ENCODE peak calls at places on chromosomes 7 and 10, in eight cellular contexts. X is HFFc6, G is Calu3, R is left lung, O is fibroblast of mammary gland, Z is IMR-90, M is fibroblast of the aortic adventitia, W is astrocyte. Q is an unnamed sample.

GRCh38 chr10:131792809-131793208 is 108.0 kb upstream of the PPP2R2D start:
- DNase-seq in X (no peak), G (no peak), R (no peak), O (no peak), Z (no peak), M (no peak), W (no peak), Q (no peak)

GRCh38 chr7:65892832-65893231 is 20.0 kb downstream of the VKORC1L1 start:
- DNase-seq in X (no peak), G (no peak), R (no peak), O (peak; percentile 11), Z (peak; percentile 36), M (peak; percentile 61), W (no peak), Q (no peak)

GRCh38 chr7:137469191-137469811 is 125.8 kb upstream of the PTN start:
- DNase-seq in X (no peak), G (no peak), R (no peak), O (no peak), Z (no peak), M (no peak), W (no peak), Q (no peak)

GRCh38 chr10:125868372-125868975 is 12.6 kb downstream of the DHX32 start:
- DNase-seq in X (peak; percentile 39), G (peak; percentile 18), R (no peak), O (peak; percentile 64), Z (peak; percentile 65), M (peak; percentile 73), W (peak; percentile 53), Q (no peak)

GRCh38 chr7:101588131-101588935 is 40.8 kb downstream of the MYL10 start:
- DNase-seq in X (no peak), G (no peak), R (no peak), O (no peak), Z (no peak), M (no peak), W (no peak), Q (no peak)

GRCh38 chr7:39758234-39758970 is 135.0 kb downstream of the RALA start:
- DNase-seq in X (no peak), G (peak; percentile 54), R (no peak), O (no peak), Z (no peak), M (peak; percentile 42), W (no peak), Q (no peak)

GRCh38 chr7:44538093-44538797 is 2.9 kb downstream of the NPC1L1 start:
- DNase-seq in X (no peak), G (no peak), R (no peak), O (no peak), Z (no peak), M (no peak), W (no peak), Q (no peak)

GRCh38 chr10:92839191-92840085 is 8.9 kb upstream of the EXOC6 start:
- DNase-seq in X (peak; percentile 44), G (peak; percentile 14), R (peak; percentile 88), O (peak; percentile 44), Z (peak; percentile 91), M (peak; percentile 87), W (peak; percentile 64), Q (no peak)

GRCh38 chr7:137127806-137128205 is 215.7 kb downstream of the PTN start:
- DNase-seq in X (no peak), G (no peak), R (no peak), O (no peak), Z (peak; percentile 17), M (no peak), W (no peak), Q (no peak)

GRCh38 chr10:43074409-43074808 is 2.5 kb upstream of the RET start:
- DNase-seq in X (no peak), G (no peak), R (peak; percentile 28), O (no peak), Z (no peak), M (no peak), W (no peak), Q (no peak)

GRCh38 chr10:102613286-102613685 is 31.0 kb upstream of the TRIM8 start:
- DNase-seq in X (no peak), G (no peak), R (no peak), O (no peak), Z (no peak), M (no peak), W (no peak), Q (no peak)

GRCh38 chr7:98119257-98119918 is 12.7 kb downstream of the LMTK2 start:
- DNase-seq in X (peak; percentile 61), G (peak; percentile 5), R (no peak), O (peak; percentile 64), Z (peak; percentile 79), M (peak; percentile 72), W (peak; percentile 78), Q (no peak)

GRCh38 chr10:45555789-45556188 is 116.8 kb downstream of the ZFAND4 start:
- DNase-seq in X (no peak), G (no peak), R (no peak), O (peak; percentile 22), Z (peak; percentile 18), M (peak; percentile 47), W (no peak), Q (no peak)

GRCh38 chr7:133742709-133743538 is 384.2 kb upstream of the LRGUK start:
- DNase-seq in X (peak; percentile 26), G (peak; percentile 30), R (no peak), O (peak; percentile 38), Z (peak; percentile 36), M (peak; percentile 60), W (no peak), Q (no peak)

GRCh38 chr10:100999742-101000601 is at the start of gene LZTS2:
- DNase-seq in X (peak; percentile 28), G (peak; percentile 41), R (no peak), O (no peak), Z (no peak), M (peak; percentile 26), W (no peak), Q (no peak)

GRCh38 chr7:13829231-13829630 is 160.2 kb downstream of the ETV1 start:
- DNase-seq in X (peak; percentile 28), G (no peak), R (no peak), O (peak; percentile 64), Z (peak; percentile 74), M (no peak), W (no peak), Q (no peak)

GRCh38 chr7:69599211-69599878 is 1.1 kb downstream of the AUTS2 start:
- DNase-seq in X (no peak), G (no peak), R (peak; percentile 77), O (no peak), Z (no peak), M (no peak), W (peak; percentile 8), Q (no peak)
- TF ChIP-seq CTCF in X (no peak), G (no peak), R (no peak), O (no peak), Z (no peak), M (no peak), W (no peak), Q (no peak)

DNA sequence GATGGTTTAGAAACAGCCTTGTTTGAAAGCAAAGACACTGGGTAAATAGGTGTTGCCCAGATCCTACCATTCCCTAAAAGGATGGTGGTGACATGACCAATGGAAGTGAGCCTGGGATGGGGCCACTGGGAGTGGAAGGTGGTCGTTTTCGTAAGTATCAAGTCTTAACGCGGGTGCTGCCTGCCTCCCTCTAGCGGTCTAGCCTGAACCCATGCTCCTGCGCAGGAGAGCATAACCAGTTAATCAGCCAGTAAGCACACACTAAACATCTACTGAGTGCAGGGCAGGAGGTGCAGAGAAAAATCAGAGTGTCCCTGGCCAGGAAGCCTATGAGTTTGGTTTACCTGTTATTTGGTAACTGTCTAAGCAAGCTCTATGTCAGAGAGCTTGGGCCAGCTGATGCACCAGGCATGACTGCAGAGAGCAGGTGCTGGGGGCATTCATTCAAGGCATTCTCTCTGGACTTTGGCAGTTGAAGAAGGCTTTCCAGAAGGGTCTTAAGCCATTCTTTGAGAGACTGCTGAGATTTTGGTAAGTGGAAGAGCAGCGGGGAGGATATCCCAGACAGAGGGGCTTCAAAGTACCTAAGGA is 930 bp downstream of the GARIN1A start:
- DNase-seq in X (no peak), G (no peak), R (no peak), O (peak; percentile 20), Z (peak; percentile 24), M (peak; percentile 13), W (peak; percentile 12), Q (no peak)
- TF ChIP-seq CTCF in X (peak; percentile 43), G (no peak), R (peak; percentile 28), O (peak; percentile 52), Z (peak; percentile 39), M (peak; percentile 57), W (peak; percentile 28), Q (no peak)

GRCh38 chr7:4849390-4849789 is 12.4 kb downstream of the PAPOLB start:
- DNase-seq in X (peak; percentile 45), G (peak; percentile 55), R (no peak), O (peak; percentile 38), Z (peak; percentile 26), M (peak; percentile 35), W (peak; percentile 8), Q (no peak)
- TF ChIP-seq CTCF in X (peak; percentile 66), G (peak; percentile 48), R (peak; percentile 25), O (peak; percentile 29), Z (peak; percentile 24), M (peak; percentile 24), W (peak; percentile 6), Q (no peak)

GRCh38 chr10:58641095-58641531 is 128.4 kb downstream of the BICC1 start:
- DNase-seq in X (peak; percentile 97), G (peak; percentile 46), R (no peak), O (peak; percentile 99), Z (peak; percentile 92), M (peak; percentile 99), W (peak; percentile 99), Q (no peak)
- TF ChIP-seq CTCF in X (peak; percentile 71), G (no peak), R (no peak), O (peak; percentile 45), Z (peak; percentile 46), M (peak; percentile 8), W (peak; percentile 30), Q (no peak)

GRCh38 chr10:98262571-98262970 is 5.4 kb downstream of the LOXL4 start:
- DNase-seq in X (peak; percentile 30), G (peak; percentile 50), R (peak; percentile 82), O (peak; percentile 55), Z (peak; percentile 36), M (peak; percentile 45), W (no peak), Q (no peak)
- TF ChIP-seq CTCF in X (peak; percentile 79), G (peak; percentile 49), R (peak; percentile 38), O (peak; percentile 42), Z (peak; percentile 51), M (peak; percentile 40), W (no peak), Q (no peak)

GRCh38 chr10:129955591-129956284 is 8.3 kb downstream of the EBF3 start:
- DNase-seq in X (no peak), G (peak; percentile 8), R (no peak), O (no peak), Z (no peak), M (peak; percentile 55), W (no peak), Q (no peak)
- TF ChIP-seq CTCF in X (no peak), G (no peak), R (no peak), O (no peak), Z (no peak), M (no peak), W (no peak), Q (no peak)

DNA sequence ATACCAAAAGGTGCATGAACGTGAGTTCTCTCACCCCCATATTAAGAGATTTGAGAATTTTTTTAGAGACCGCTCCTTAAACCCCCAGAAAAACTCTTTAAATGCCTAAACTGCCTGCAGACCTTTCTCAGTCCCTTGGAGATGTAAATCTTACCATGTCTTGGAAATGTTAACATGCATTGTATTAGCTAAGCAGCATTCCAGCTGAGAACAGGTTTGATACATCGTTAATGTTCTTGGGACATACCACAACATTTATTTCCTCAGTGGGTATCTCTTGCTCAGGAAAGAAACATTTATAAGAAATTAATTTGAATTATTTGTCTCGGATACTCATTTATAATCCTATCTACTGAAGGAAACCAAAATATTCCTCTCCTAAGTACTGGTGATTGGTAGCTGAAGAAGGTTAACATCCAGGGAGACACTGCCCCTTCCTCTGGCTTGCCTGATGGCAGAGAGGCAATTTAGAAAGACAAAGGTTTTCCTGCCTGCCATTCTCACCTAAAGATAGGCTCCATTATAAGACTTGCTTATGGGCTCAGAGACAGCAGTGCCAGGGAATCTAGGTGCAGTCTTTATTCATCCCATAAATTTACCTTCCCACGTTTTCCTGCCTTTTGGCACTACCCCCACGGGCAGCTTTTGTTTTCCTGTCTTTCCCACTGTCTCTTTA is 141.2 kb downstream of the COBL start:
- DNase-seq in X (no peak), G (no peak), R (no peak), O (no peak), Z (no peak), M (no peak), W (no peak), Q (no peak)
- TF ChIP-seq CTCF in X (no peak), G (no peak), R (no peak), O (no peak), Z (no peak), M (no peak), W (no peak), Q (no peak)

Q was measured in activated B cell treated with CpG ODN at 0.5 μM for 24 hours.